ENCODE peak calls at places on chromosomes 6 and 20, in eight cellular contexts. G is stomach; C is pancreas; E is esophagus squamous epithelium; I is CD4-positive, alpha-beta T cell; X is heart left ventricle; D is PC-9; L is ovary. P is an unnamed sample.
A peak's percentile ranks its signal among the peaks of the same experiment; 100 is the strongest.

GRCh38 chr20:52959125-52959524 is 13.0 kb upstream of the TSHZ2 start:
- DNase-seq in G (no peak), C (no peak), E (no peak), I (no peak), X (no peak), D (no peak), L (no peak), P (no peak)

GRCh38 chr6:121759370-121759769 is 323.9 kb downstream of the GJA1 start:
- DNase-seq in G (no peak), C (no peak), E (no peak), I (no peak), X (no peak), D (no peak), L (no peak), P (no peak)

GRCh38 chr6:147238164-147238563 is 33.9 kb downstream of the STXBP5 start:
- DNase-seq in G (no peak), C (no peak), E (no peak), I (no peak), X (no peak), D (no peak), L (no peak), P (no peak)

GRCh38 chr6:48933136-48933535 is 529.9 kb downstream of the MMUT start:
- DNase-seq in G (no peak), C (no peak), E (no peak), I (no peak), X (no peak), D (no peak), L (no peak), P (no peak)

GRCh38 chr6:30820196-30820595 is 64.1 kb upstream of the DDR1 start:
- DNase-seq in G (peak; percentile 57), C (no peak), E (no peak), I (no peak), X (peak; percentile 65), D (peak; percentile 80), L (no peak), P (no peak)

GRCh38 chr20:17226410-17227198 is at the start of gene PCSK2:
- DNase-seq in G (peak; percentile 34), C (peak; percentile 51), E (no peak), I (no peak), X (peak; percentile 32), D (no peak), L (peak; percentile 89), P (peak; percentile 78)

GRCh38 chr6:47428746-47429664 is 48.6 kb upstream of the CD2AP start:
- DNase-seq in G (no peak), C (no peak), E (no peak), I (no peak), X (no peak), D (no peak), L (no peak), P (no peak)

GRCh38 chr6:29626948-29627761 is 5.8 kb downstream of the GABBR1 start:
- DNase-seq in G (no peak), C (no peak), E (no peak), I (no peak), X (peak; percentile 29), D (no peak), L (peak; percentile 62), P (no peak)

GRCh38 chr6:107714104-107714503 is 110.0 kb downstream of the SCML4 start:
- DNase-seq in G (no peak), C (no peak), E (no peak), I (no peak), X (no peak), D (no peak), L (no peak), P (no peak)

GRCh38 chr20:49323622-49324238 is 45.9 kb upstream of the ZNFX1 start:
- DNase-seq in G (no peak), C (no peak), E (no peak), I (peak; percentile 7), X (no peak), D (peak; percentile 58), L (no peak), P (no peak)

GRCh38 chr6:164612731-164613130 is 696.7 kb downstream of the C6orf118 start:
- DNase-seq in G (no peak), C (no peak), E (no peak), I (no peak), X (no peak), D (no peak), L (no peak), P (no peak)

GRCh38 chr6:30759575-30760239 is 15.4 kb upstream of the IER3 start:
- DNase-seq in G (no peak), C (no peak), E (no peak), I (no peak), X (no peak), D (peak; percentile 71), L (no peak), P (no peak)

GRCh38 chr6:19754686-19755085 is 82.5 kb upstream of the ID4 start:
- DNase-seq in G (no peak), C (no peak), E (no peak), I (no peak), X (no peak), D (no peak), L (no peak), P (no peak)

DNA sequence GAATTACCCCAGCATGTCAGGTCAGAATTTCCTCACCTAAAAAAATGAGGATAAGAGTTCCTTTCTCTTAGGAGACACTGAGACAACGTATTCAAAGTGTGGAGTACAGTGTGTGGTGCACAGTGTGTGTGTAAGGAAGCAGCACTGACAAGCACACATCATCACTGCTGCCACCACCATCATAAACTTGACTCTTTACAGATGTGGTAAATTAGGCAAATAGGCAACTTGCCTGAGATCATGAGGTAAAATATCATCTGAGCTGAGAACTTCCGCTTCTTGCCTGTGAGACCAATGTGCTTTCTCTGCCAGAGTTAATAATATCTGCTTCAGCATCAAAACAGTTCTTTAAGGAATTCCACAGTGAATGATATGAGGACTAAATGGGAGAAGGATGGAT is 52.7 kb downstream of the LYRM4 start:
- DNase-seq in G (no peak), C (no peak), E (no peak), I (no peak), X (no peak), D (no peak), L (no peak), P (no peak)
- H3K27ac ChIP-seq in G (no peak overlapping the region), C (no peak overlapping the region), E (no peak overlapping the region), I (no peak overlapping the region), X (no peak overlapping the region), D (no peak overlapping the region), L (no peak overlapping the region), P (no peak overlapping the region)

DNA sequence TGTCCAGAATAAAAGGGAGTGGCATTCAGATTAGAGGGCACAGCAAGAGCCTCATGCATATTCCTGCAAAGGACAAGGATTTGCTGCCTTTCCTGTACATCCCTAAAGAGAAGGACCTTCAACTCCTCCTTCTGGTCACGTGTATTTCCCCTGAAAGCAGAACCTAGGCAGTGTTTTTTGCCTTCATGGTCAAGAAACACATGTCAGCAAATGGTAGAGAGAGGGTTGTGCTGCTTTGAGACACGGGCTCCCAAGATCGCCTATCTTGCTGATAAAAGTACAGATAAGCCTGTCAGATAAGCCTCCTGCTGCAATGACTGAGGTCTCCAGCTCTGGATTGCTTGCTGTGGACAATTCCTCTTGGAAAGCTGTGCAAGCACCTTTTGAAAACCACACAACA is 580.9 kb downstream of the CBLN4 start:
- DNase-seq in G (no peak), C (no peak), E (no peak), I (no peak), X (no peak), D (no peak), L (no peak), P (no peak)
- H3K9me3 ChIP-seq in G (no peaks in the 10 kb centered on the region), C (no peaks in the 10 kb centered on the region), E (no peaks in the 10 kb centered on the region), I (no peaks in the 10 kb centered on the region), X (no peaks in the 10 kb centered on the region), D (no peaks in the 10 kb centered on the region), L (no peaks in the 10 kb centered on the region), P (no peaks in the 10 kb centered on the region)

DNA sequence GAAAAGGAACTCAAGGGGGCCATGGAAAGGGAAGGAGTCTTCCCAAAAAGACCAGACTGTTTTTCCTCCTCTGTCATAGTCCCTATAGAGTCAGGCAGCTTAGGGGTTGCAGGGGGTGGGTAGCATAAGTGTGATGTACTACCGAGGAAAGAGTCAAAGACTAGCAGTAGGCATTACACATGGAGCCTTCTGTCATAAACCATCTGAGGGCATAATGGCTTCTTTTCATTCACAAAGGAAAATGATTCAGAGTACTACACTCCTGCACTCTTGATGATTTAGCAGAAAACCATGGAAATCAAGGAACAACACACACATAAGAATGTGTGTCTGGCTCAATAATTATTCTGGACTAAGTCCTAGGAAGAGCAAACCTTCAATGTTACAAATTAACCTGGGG is 14.9 kb downstream of the PLN start:
- DNase-seq in G (no peak), C (no peak), E (no peak), I (no peak), X (no peak), D (no peak), L (no peak), P (no peak)
- H3K27ac ChIP-seq in G (no peak overlapping the region), C (no peak overlapping the region), E (no peak overlapping the region), I (no peak overlapping the region), X (no peak overlapping the region), D (no peak overlapping the region), L (no peak overlapping the region), P (no peak overlapping the region)

DNA sequence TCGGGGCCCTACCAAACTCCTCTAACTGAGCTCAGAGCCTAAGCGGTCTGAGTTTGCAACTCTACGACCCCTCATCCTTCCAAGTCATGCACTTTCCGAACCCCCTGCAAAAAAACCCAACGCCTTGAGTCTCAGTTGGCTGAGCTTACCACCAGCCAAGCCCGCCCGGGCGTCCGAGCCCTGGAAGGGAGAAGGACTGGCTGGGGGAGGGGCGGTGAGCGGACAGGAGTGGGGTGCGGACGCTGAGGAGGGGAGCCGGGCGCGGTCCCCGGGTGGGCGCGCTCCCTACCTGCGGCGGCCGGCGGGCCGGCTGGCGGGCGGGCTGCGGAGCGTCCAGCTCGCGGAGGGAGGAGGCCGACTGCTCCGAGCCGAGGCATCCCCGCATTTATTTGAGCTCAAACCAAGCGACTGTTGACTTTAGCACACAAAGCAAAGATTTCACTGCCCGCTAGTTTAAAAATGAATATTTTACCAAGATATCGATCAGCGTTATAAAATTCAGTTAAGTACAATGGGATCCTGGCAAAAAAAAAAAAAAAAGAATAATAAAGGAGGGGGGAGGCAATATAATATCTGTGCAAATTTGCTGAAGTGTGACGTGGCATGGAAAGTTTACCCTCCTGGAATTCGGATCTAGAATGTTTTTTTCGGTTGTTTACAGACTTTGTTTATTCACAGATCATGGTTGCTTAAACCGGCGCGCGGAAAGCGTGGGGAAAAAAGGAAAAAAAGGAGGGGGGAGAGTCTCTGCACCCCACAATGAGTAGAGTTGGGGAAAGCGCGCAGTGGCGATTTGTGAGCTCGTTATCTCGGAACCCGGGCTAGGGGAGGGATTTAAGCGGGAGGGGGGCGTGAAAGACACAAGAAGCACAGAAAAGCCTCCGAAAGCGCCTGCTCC is 5.9 kb downstream of the FOXA2 start:
- DNase-seq in G (peak; percentile 51), C (peak; percentile 54), E (no peak), I (no peak), X (no peak), D (no peak), L (no peak), P (peak; percentile 84)
- H3K9me3 ChIP-seq in G (no peaks in the 10 kb centered on the region), C (no peaks in the 10 kb centered on the region), E (no peaks in the 10 kb centered on the region), I (no peaks in the 10 kb centered on the region), X (no peaks in the 10 kb centered on the region), D (no peaks in the 10 kb centered on the region), L (no peaks in the 10 kb centered on the region), P (no peaks in the 10 kb centered on the region)

P was measured in left lung.